ENCODE peak calls at places on chromosomes 6 and 20, in ten cellular contexts. H is sciatic nerve; K is DMS 273 treated with DMSO at 0.1 percent for 48 hours; Q is fibroblast of lung; I is C1 segment of cervical spinal cord; X is NCI-H2081; N is HEK293T; Y is activated naive CD8-positive, alpha-beta T cell treated with anti-CD3 and anti-CD28 coated beads, Interleukin-2, amount 50 U/mL, for 24 hours; Z is stimulated activated effector memory CD8-positive, alpha-beta T cell treated with anti-CD3 and anti-CD28 coated beads, Interleukin-12 subunit alpha, Interleukin-12 subunit beta, amount 100 ng/mL, for 72 hours; M is astrocyte of the cerebellum. W is an unnamed sample.

GRCh38 chr6:45737331-45738056 is 278.2 kb downstream of the CLIC5 start:
- DNase-seq in K (no peak), Z (peak; percentile 70), H (no peak), M (no peak), I (no peak), N (no peak), Q (no peak), X (no peak), Y (no peak), W (no peak)

GRCh38 chr6:78611097-78611625 is 256.2 kb upstream of the IRAK1BP1 start:
- DNase-seq in Q (no peak), Z (no peak), Y (no peak), K (no peak), M (no peak), H (no peak), I (no peak), X (no peak), N (peak; percentile 8), W (no peak)

GRCh38 chr6:146896960-146897701 is 298.4 kb downstream of the ADGB start:
- DNase-seq in N (no peak), K (no peak), M (no peak), Z (no peak), X (no peak), I (no peak), Q (no peak), H (no peak), Y (no peak), W (no peak)

GRCh38 chr6:78561015-78561414 is 306.3 kb upstream of the IRAK1BP1 start:
- DNase-seq in Q (no peak), H (no peak), N (no peak), X (no peak), M (no peak), Y (no peak), Z (no peak), I (no peak), K (no peak), W (no peak)

GRCh38 chr20:16474342-16474741 is 98.9 kb downstream of the KIF16B start:
- DNase-seq in X (no peak), N (no peak), Z (no peak), Q (no peak), M (no peak), H (no peak), Y (no peak), K (no peak), I (no peak), W (no peak)

GRCh38 chr6:1312444-1313363 is 806 bp downstream of the FOXQ1 start:
- DNase-seq in M (no peak), N (peak; percentile 39), Y (peak; percentile 14), H (no peak), I (no peak), Z (peak; percentile 52), Q (no peak), X (no peak), K (no peak), W (no peak)

GRCh38 chr6:16752206-16752867 is 8.9 kb downstream of the ATXN1 start:
- DNase-seq in Z (no peak), N (no peak), K (no peak), I (no peak), M (no peak), H (no peak), Q (peak; percentile 91), Y (no peak), X (no peak), W (no peak)

GRCh38 chr6:42564496-42564890 is 664 bp downstream of the UBR2 start:
- DNase-seq in I (no peak), H (no peak), X (no peak), Q (peak; percentile 53), Z (no peak), K (peak; percentile 22), Y (no peak), M (no peak), N (no peak), W (no peak)

GRCh38 chr6:108609276-108609769 is 48.6 kb downstream of the FOXO3 start:
- DNase-seq in Y (no peak), M (peak; percentile 78), Z (no peak), I (no peak), H (no peak), K (no peak), X (no peak), Q (peak; percentile 35), N (no peak), W (no peak)

W was measured in lower leg skin.